ENCODE peak calls at places on chromosomes 3 and 15, in ten cellular contexts. R is NCI-H1092 treated with DMSO at 0.1 percent for 48 hours; U is fibroblast of lung; Q is anterior cingulate cortex; J is HuH-7.5; L is A549; F is NCI-H1048; A is T-cell; P is CD8-positive, alpha-beta memory T cell; X is stimulated activated CD4-positive, alpha-beta T cell treated with anti-CD3 and anti-CD28 coated beads, Interleukin-1b, Interleukin-23, amount 100 ng/mL, for 4 hours. O is an unnamed sample.

GRCh38 chr3:38345879-38346583 is 554 bp upstream of the XYLB start:
- DNase-seq in R (no peak), U (peak), Q (no peak), J (no peak), L (no peak), F (no peak), A (no peak), P (no peak), X (no peak), O (no peak)

GRCh38 chr3:194938845-194939531 is 253.3 kb downstream of the FAM43A start:
- DNase-seq in R (no peak), U (peak), Q (no peak), J (no peak), L (no peak), F (no peak), A (no peak), P (no peak), X (no peak), O (no peak)

GRCh38 chr15:31330836-31331235 is 4.2 kb downstream of the KLF13 start:
- DNase-seq in R (no peak), U (no peak), Q (no peak), J (no peak), L (no peak), F (no peak), A (no peak), P (no peak), X (no peak), O (no peak)

GRCh38 chr3:122921791-122922651 is 105.5 kb downstream of the SEMA5B start:
- DNase-seq in R (no peak), U (no peak), Q (no peak), J (peak), L (peak), F (no peak), A (no peak), P (no peak), X (no peak), O (no peak)

GRCh38 chr3:39202094-39202493 is 9.7 kb upstream of the XIRP1 start:
- DNase-seq in R (no peak), U (peak), Q (no peak), J (no peak), L (no peak), F (no peak), A (no peak), P (no peak), X (no peak), O (no peak)

GRCh38 chr3:65385805-65386204 is 652.9 kb downstream of the MAGI1 start:
- DNase-seq in R (no peak), U (no peak), Q (no peak), J (no peak), L (no peak), F (no peak), A (no peak), P (no peak), X (no peak), O (no peak)

GRCh38 chr15:40991355-40991754 is 38.1 kb downstream of the CHAC1 start:
- DNase-seq in R (no peak), U (no peak), Q (no peak), J (no peak), L (no peak), F (peak), A (no peak), P (no peak), X (no peak), O (no peak)

GRCh38 chr3:155602307-155602706 is 142.6 kb downstream of the PLCH1 start:
- DNase-seq in R (no peak), U (no peak), Q (no peak), J (no peak), L (no peak), F (no peak), A (no peak), P (no peak), X (no peak), O (no peak)

GRCh38 chr3:152199069-152199838 is 69.5 kb upstream of the MBNL1 start:
- DNase-seq in R (no peak), U (no peak), Q (no peak), J (no peak), L (no peak), F (no peak), A (no peak), P (no peak), X (no peak), O (no peak)

GRCh38 chr3:161913786-161914389 is 417.3 kb downstream of the OTOL1 start:
- DNase-seq in R (no peak), U (peak), Q (no peak), J (no peak), L (peak), F (no peak), A (no peak), P (no peak), X (no peak), O (peak)

GRCh38 chr3:57787867-57788623 is 31.9 kb downstream of the SLMAP start:
- DNase-seq in R (no peak), U (peak), Q (no peak), J (no peak), L (no peak), F (no peak), A (no peak), P (no peak), X (no peak), O (no peak)

GRCh38 chr15:37140531-37141053 is 40.2 kb upstream of the MEIS2 start:
- DNase-seq in R (no peak), U (no peak), Q (no peak), J (no peak), L (no peak), F (no peak), A (no peak), P (no peak), X (no peak), O (no peak)

GRCh38 chr3:46215810-46216414 is 7.8 kb upstream of the CCR1 start:
- DNase-seq in R (no peak), U (peak), Q (no peak), J (no peak), L (peak), F (no peak), A (no peak), P (no peak), X (no peak), O (no peak)

GRCh38 chr15:80105193-80105984 is 45.9 kb downstream of the ZFAND6 start:
- DNase-seq in R (no peak), U (peak), Q (no peak), J (no peak), L (no peak), F (no peak), A (no peak), P (no peak), X (no peak), O (no peak)

GRCh38 chr3:172132721-172133311 is 93.4 kb downstream of the FNDC3B start:
- DNase-seq in R (no peak), U (no peak), Q (no peak), J (no peak), L (no peak), F (no peak), A (no peak), P (no peak), X (no peak), O (no peak)

O was measured in fibroblast of the conjunctiva.